ENCODE peak calls at places on chromosome 3, in six cellular contexts. K, E, D, C, G and H are unnamed samples.
A peak's percentile ranks its signal among the peaks of the same experiment; 100 is the strongest.

GRCh38 chr3:138395865-138396751 is 38.3 kb upstream of the ESYT3 start:
- DNase-seq in K (no peak), E (no peak), D (no peak), C (peak; percentile 42), G (no peak), H (no peak)

GRCh38 chr3:188205992-188206416 is 52.0 kb downstream of the LPP start:
- DNase-seq in K (no peak), E (no peak), D (peak; percentile 68), C (peak; percentile 26), G (peak; percentile 3), H (no peak)

GRCh38 chr3:8802256-8802655 is 32.8 kb upstream of the OXTR start:
- DNase-seq in K (no peak), E (no peak), D (no peak), C (no peak), G (no peak), H (no peak)

GRCh38 chr3:70111381-70111780 is 111.8 kb downstream of the SAMMSON start:
- DNase-seq in K (no peak), E (no peak), D (no peak), C (no peak), G (no peak), H (no peak)

GRCh38 chr3:188927971-188928370 is 243.8 kb upstream of the TPRG1 start:
- DNase-seq in K (no peak), E (no peak), D (no peak), C (no peak), G (no peak), H (no peak)

GRCh38 chr3:42148982-42149432 is 57.9 kb downstream of the TRAK1 start:
- DNase-seq in K (peak; percentile 88), E (peak; percentile 33), D (peak; percentile 94), C (peak; percentile 44), G (no peak), H (peak; percentile 45)

GRCh38 chr3:63343674-63344073 is 65.6 kb downstream of the SYNPR start:
- DNase-seq in K (peak; percentile 42), E (peak; percentile 72), D (peak; percentile 64), C (peak; percentile 89), G (peak; percentile 18), H (peak; percentile 87)

GRCh38 chr3:21954709-21955108 is 203.7 kb upstream of the ZNF385D start:
- DNase-seq in K (no peak), E (no peak), D (no peak), C (no peak), G (no peak), H (no peak)

GRCh38 chr3:46276497-46277099 is 34.3 kb downstream of the CCR3 start:
- DNase-seq in K (no peak), E (peak; percentile 15), D (peak; percentile 65), C (peak; percentile 34), G (peak; percentile 39), H (peak; percentile 5)

GRCh38 chr3:157981819-157982218 is 124.4 kb downstream of the SHOX2 start:
- DNase-seq in K (no peak), E (no peak), D (no peak), C (no peak), G (no peak), H (no peak)

GRCh38 chr3:11271986-11272904 is at the start of gene ATG7:
- DNase-seq in K (peak; percentile 92), E (peak; percentile 95), D (peak; percentile 98), C (peak; percentile 97), G (peak; percentile 87), H (peak; percentile 96)
- H3K27ac ChIP-seq in K (peak within 1 kb of the TSS; percentile 76), E (peak within 1 kb of the TSS; percentile 76), D (no peak within 1 kb of the TSS), C (peak within 1 kb of the TSS; percentile 82), G (peak within 1 kb of the TSS; percentile 57), H (peak within 1 kb of the TSS; percentile 73)

GRCh38 chr3:155362808-155363689 is 69.6 kb upstream of the STRIT1 start:
- DNase-seq in K (no peak), E (no peak), D (peak; percentile 89), C (no peak), G (no peak), H (no peak)
- H3K27ac ChIP-seq in K (no peak overlapping the region), E (no peak overlapping the region), D (peak overlapping the region; percentile 13), C (no peak overlapping the region), G (no peak overlapping the region), H (no peak overlapping the region)

GRCh38 chr3:185702564-185703225 is 116.6 kb downstream of the SENP2 start:
- DNase-seq in K (no peak), E (no peak), D (peak; percentile 65), C (no peak), G (no peak), H (no peak)
- H3K27ac ChIP-seq in K (no peak overlapping the region), E (peak overlapping the region; percentile 21), D (peak overlapping the region; percentile 23), C (no peak overlapping the region), G (no peak overlapping the region), H (no peak overlapping the region)

DNA sequence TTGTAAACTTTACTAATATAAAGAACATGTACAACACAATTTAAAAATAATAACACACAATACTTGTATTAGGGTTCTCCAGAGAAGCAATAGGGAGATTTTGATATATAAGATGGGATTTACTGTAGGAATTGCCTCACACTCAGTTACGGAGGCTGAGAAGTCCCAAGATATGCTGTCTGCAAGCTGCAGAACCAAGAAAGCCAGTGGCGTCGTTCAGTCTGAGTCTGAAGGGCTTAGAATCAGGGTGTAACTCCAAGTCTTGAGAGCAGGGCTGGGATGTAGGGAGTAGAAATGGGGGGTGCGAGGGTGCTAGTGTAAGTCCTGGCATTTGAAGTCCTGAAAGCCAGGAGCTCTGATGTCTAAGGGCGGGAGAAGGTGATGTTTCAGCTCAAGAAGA is 206.6 kb upstream of the HES1 start:
- DNase-seq in K (no peak), E (no peak), D (no peak), C (no peak), G (no peak), H (no peak)
- H3K27ac ChIP-seq in K (no peak overlapping the region), E (no peak overlapping the region), D (no peak overlapping the region), C (no peak overlapping the region), G (no peak overlapping the region), H (no peak overlapping the region)

GRCh38 chr3:37140899-37141541 is 33.4 kb downstream of the LRRFIP2 start:
- DNase-seq in K (no peak), E (no peak), D (no peak), C (no peak), G (no peak), H (no peak)

GRCh38 chr3:37136067-37136466 is 38.3 kb downstream of the LRRFIP2 start:
- DNase-seq in K (no peak), E (no peak), D (no peak), C (no peak), G (no peak), H (no peak)

GRCh38 chr3:37139567-37140052 is 34.8 kb downstream of the LRRFIP2 start:
- DNase-seq in K (no peak), E (no peak), D (no peak), C (no peak), G (no peak), H (no peak)

GRCh38 chr3:37137516-37137915 is 36.9 kb downstream of the LRRFIP2 start:
- DNase-seq in K (no peak), E (no peak), D (no peak), C (no peak), G (no peak), H (no peak)

DNA sequence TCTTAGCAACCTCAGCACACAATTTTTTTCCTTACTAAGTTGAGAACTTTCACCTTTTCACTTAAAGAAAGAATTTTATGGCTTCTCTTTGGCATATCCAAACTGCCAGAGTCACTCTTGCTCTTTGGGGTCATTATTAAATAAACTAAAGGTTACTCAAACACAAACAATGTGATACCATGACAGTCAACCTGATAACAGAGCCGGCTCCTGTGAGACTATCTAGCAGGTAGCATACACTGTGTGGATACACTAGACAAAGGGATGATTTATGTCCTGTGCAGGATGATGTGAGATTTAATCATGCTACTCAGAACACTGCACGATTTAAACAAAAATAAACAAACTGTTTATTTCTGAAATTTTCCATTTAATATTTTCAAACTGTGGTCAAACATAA is 35.6 kb downstream of the LRRFIP2 start:
- DNase-seq in K (no peak), E (no peak), D (no peak), C (no peak), G (no peak), H (no peak)
- H3K27ac ChIP-seq in K (no peak overlapping the region), E (no peak overlapping the region), D (no peak overlapping the region), C (no peak overlapping the region), G (no peak overlapping the region), H (no peak overlapping the region)

GRCh38 chr3:177210744-177211502 is 13.6 kb upstream of the TBL1XR1 start:
- DNase-seq in K (no peak), E (no peak), D (no peak), C (no peak), G (no peak), H (peak; percentile 44)

GRCh38 chr3:177211503-177212277 is 14.4 kb upstream of the TBL1XR1 start:
- DNase-seq in K (no peak), E (peak; percentile 21), D (no peak), C (no peak), G (no peak), H (peak; percentile 67)

GRCh38 chr3:177213806-177214528 is 16.7 kb upstream of the TBL1XR1 start:
- DNase-seq in K (no peak), E (no peak), D (no peak), C (no peak), G (no peak), H (no peak)

GRCh38 chr3:177212756-177213155 is 15.5 kb upstream of the TBL1XR1 start:
- DNase-seq in K (no peak), E (no peak), D (no peak), C (no peak), G (no peak), H (no peak)

GRCh38 chr3:177212278-177212610 is 15.0 kb upstream of the TBL1XR1 start:
- DNase-seq in K (no peak), E (no peak), D (no peak), C (no peak), G (no peak), H (peak; percentile 67)
- H3K27ac ChIP-seq in K (no peak overlapping the region), E (no peak overlapping the region), D (no peak overlapping the region), C (no peak overlapping the region), G (no peak overlapping the region), H (peak overlapping the region; percentile 46)

GRCh38 chr3:177197041-177197933 is at the start of gene TBL1XR1:
- DNase-seq in K (peak; percentile 85), E (peak; percentile 90), D (peak; percentile 98), C (peak; percentile 91), G (peak; percentile 82), H (peak; percentile 89)

GRCh38 chr3:177199206-177199765 is 2.0 kb upstream of the TBL1XR1 start:
- DNase-seq in K (no peak), E (no peak), D (no peak), C (no peak), G (no peak), H (no peak)

GRCh38 chr3:177197934-177198484 is 727 bp upstream of the TBL1XR1 start:
- DNase-seq in K (no peak), E (no peak), D (no peak), C (no peak), G (no peak), H (no peak)

GRCh38 chr3:177203689-177204395 is 6.6 kb upstream of the TBL1XR1 start:
- DNase-seq in K (no peak), E (no peak), D (no peak), C (no peak), G (no peak), H (no peak)

GRCh38 chr3:177201707-177202397 is 4.6 kb upstream of the TBL1XR1 start:
- DNase-seq in K (no peak), E (peak; percentile 74), D (no peak), C (no peak), G (no peak), H (no peak)
- H3K27ac ChIP-seq in K (no peak overlapping the region), E (no peak overlapping the region), D (no peak overlapping the region), C (no peak overlapping the region), G (no peak overlapping the region), H (no peak overlapping the region)

DNA sequence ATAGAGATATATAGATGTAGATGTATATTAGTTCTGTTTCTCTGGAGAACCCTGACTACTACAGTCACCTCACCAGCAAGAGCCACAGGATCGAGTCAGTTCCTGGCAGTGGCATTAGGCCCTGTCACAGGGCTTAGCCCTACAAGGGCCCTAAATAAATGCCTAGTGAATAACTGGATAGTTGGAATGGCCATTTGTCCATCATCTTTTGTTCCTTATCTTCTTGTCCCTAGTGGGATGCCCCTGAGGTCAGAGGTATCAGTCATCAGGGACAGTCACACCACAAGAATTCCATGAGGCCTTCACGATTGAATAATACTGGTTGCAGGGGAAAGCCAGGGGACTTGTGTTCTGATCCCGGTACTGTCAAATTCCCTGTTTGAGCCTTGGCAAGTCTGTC is 204.9 kb upstream of the PPP2R3A start:
- DNase-seq in K (no peak), E (no peak), D (no peak), C (no peak), G (no peak), H (no peak)
- H3K27ac ChIP-seq in K (no peak overlapping the region), E (no peak overlapping the region), D (no peak overlapping the region), C (no peak overlapping the region), G (no peak overlapping the region), H (no peak overlapping the region)